ENCODE peak calls at places on chromosome 16, in six cellular contexts. L is left lung, J is ascending aorta, K is lower lobe of right lung, T is brain microvascular endothelial cell, Q is right atrium auricular region. U is an unnamed sample. For H3K36me3, the result is how much of the 10 kb centered on the place peaks cover.

GRCh38 chr16:12390644-12391043 is 413.0 kb downstream of the CPPED1 start:
- DNase-seq in K (no peak), L (no peak), Q (no peak), T (peak), J (no peak), U (no peak)

GRCh38 chr16:3960049-3960809 is 79.7 kb upstream of the CREBBP start:
- DNase-seq in L (no peak), T (peak), K (no peak), J (no peak), Q (no peak), U (no peak)

GRCh38 chr16:57475711-57476339 is 10.5 kb downstream of the DOK4 start:
- DNase-seq in K (peak), T (peak), J (no peak), Q (no peak), L (peak), U (no peak)

GRCh38 chr16:10552998-10553491 is 27.4 kb downstream of the EMP2 start:
- DNase-seq in T (peak), K (peak), J (peak), Q (peak), L (no peak), U (no peak)

GRCh38 chr16:66474750-66475199 is 47.7 kb downstream of the BEAN1 start:
- DNase-seq in Q (no peak), K (no peak), J (no peak), T (no peak), L (no peak), U (no peak)

GRCh38 chr16:86952769-86953168 is 364.4 kb downstream of the C16orf95 start:
- DNase-seq in Q (no peak), T (no peak), J (no peak), L (no peak), K (no peak), U (no peak)

GRCh38 chr16:28218109-28218508 is 6.3 kb upstream of the XPO6 start:
- DNase-seq in L (no peak), K (no peak), T (peak), Q (no peak), J (no peak), U (no peak)

GRCh38 chr16:57694556-57695377 is at the start of gene DRC7:
- DNase-seq in Q (no peak), J (no peak), K (no peak), L (no peak), T (peak), U (no peak)

GRCh38 chr16:27224741-27225300 is 21.5 kb downstream of the KDM8 start:
- DNase-seq in J (no peak), T (no peak), K (peak), Q (no peak), L (peak), U (no peak)

GRCh38 chr16:53159781-53160436 is 105.1 kb downstream of the CHD9 start:
- DNase-seq in T (peak), Q (no peak), L (no peak), J (no peak), K (no peak), U (no peak)

GRCh38 chr16:66278111-66278531 is 88.4 kb upstream of the CDH5 start:
- DNase-seq in J (no peak), K (peak), Q (no peak), L (no peak), T (no peak), U (peak)

GRCh38 chr16:84883301-84883700 is 63.5 kb downstream of the CRISPLD2 start:
- DNase-seq in J (no peak), L (no peak), T (no peak), Q (peak), K (no peak), U (no peak)

GRCh38 chr16:28003923-28004322 is 59.6 kb downstream of the GSG1L start:
- DNase-seq in L (no peak), K (no peak), J (no peak), T (no peak), Q (no peak), U (no peak)

GRCh38 chr16:4433228-4433627 is 7.6 kb downstream of the DNAJA3 start:
- DNase-seq in T (no peak), K (no peak), Q (no peak), L (no peak), J (no peak), U (no peak)

GRCh38 chr16:66516808-66517585 is 32.9 kb downstream of the TK2 start:
- DNase-seq in T (peak), Q (peak), J (peak), K (peak), L (peak), U (peak)

GRCh38 chr16:21565816-21566669 is 33.3 kb upstream of the METTL9 start:
- DNase-seq in K (no peak), L (peak), T (no peak), J (no peak), Q (peak), U (peak)

DNA sequence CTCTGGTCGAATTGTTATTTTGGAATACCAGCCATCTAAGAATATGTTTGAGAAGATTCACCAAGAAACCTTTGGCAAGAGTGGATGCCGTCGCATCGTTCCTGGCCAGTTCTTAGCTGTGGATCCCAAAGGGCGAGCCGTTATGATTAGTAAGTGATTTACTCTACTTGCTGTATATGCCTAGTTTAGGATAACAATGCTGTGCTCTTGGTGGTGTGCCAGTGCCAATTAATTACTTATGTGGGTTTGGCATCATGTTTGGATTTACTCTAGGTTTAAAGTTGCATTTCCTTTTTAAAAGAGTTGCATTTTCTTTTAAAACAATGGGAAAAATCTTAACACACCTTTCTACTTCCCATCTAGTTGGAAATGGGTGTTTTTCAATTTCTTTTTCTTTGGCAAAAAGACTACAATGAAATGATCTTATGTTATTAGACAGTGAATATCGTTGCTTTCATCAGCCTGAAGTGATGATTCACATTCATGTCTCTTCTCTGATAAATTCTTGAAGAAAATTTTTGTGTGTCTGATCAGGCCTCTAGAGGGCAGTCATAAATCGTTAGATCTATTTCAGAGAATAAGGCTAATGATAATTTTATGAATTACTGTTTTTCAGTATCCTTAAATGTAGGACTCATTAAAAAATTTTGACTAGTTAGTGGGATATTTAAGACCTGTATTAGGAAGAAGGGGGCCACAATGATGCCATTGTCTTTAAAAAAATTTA is 5.6 kb downstream of the SF3B3 start:
- DNase-seq in L (no peak), J (no peak), Q (no peak), K (no peak), T (peak), U (no peak)
- TF ChIP-seq CTCF in L (peak), J (peak), Q (peak), K (peak), T (peak), U (peak)

DNA sequence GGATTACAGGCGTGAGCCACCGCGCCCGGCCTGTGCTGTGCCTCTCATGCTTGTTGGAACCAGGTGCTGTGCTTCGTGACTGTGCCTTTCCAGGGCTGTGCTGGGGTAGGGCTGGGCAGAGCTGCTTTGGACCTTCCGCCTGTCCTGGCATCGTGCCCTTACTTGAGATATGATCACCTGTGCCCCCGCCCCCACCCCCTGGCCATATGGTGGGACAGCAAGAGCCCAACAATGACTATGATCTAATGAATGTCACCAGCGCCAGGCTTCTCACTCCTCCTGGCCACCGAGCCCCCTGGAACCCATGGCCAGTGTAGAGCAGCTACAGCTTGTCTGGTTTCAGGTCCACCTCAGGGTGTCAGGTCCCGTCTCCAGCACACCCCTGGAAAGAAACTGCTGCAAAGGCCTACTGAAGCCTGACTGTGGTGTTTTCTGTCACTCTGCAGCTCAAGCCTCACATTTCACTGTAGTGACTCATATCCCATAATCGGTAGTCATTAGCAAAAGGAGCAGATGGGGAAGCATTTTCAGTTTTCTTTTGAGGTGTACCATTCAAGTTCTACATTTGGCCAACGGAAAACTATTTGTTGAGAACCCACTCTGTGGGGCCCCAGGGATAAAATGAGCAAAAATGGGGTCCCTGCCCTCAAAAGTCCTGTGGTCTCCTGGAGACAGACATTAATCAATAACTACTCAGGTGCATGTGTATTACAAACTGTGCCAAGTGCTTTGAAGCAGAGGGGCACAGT is 22.1 kb downstream of the FCSK start:
- DNase-seq in J (no peak), T (peak), Q (no peak), K (no peak), L (no peak), U (no peak)
- H3K27ac ChIP-seq in J (peak), T (peak), Q (peak), K (no peak), L (no peak), U (peak)

DNA sequence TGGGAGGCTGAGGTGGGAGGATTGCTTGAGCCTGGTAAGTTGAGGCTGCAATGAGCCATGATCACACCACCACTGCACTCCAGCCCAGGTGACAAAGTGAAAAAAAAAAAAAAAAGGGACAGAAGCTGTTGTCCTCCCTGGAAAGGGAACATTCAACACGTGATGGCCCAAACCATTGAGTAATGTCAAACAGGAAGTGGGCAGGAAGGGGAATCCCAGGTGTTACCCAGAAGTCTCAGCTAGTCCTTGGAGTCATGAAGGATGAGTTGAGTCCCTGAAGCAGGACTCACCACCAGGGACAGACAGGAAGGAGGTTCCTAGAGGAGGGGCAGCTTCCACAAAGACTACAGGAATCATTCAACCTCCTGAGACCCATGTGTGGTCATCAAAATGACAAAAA is 19.8 kb upstream of the CMIP start:
- DNase-seq in J (no peak), K (no peak), Q (no peak), L (no peak), T (no peak), U (no peak)
- H3K36me3 ChIP-seq in J (under half), K (under half), Q (under half), L (under half), T (under half), U (under half)

DNA sequence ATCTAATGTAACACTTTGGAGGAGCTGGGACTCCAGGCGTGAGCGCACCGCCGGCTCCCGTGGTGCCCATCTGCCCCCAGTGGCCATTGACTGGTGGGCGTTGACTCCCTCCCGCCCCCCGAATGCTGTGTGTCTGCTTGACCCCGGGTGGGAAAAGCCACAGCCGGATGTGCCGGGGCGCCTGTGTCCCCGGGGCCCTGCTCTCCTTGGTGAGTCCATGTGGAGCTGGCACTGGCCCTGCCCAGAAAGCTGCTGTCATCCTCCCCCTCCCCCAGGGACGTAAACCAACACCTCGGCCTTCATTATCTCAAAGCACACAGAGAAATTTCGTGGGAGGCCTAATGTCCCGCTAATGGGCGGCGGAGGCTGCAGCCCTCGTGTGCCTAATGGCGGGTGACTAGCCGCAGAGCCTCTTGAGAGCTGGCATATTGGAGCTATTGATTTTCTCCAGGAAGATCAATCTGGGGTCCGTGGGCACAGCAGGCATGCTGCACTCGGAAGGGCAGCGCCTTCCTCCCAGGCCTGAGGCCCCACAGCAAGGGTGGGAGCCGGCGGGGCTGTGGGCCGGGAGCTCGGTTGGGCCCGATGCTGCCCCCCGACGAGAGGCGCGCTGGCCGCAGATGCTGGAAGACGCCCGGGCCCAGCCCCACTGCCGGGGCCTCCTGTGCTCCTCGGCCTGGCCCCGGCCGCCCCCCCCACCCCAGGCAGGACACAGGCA is 4.0 kb upstream of the PERCC1 start:
- DNase-seq in L (no peak), Q (no peak), T (no peak), J (no peak), K (no peak), U (peak)
- TF ChIP-seq CTCF in L (no peak), Q (no peak), T (no peak), J (no peak), K (no peak), U (no peak)

DNA sequence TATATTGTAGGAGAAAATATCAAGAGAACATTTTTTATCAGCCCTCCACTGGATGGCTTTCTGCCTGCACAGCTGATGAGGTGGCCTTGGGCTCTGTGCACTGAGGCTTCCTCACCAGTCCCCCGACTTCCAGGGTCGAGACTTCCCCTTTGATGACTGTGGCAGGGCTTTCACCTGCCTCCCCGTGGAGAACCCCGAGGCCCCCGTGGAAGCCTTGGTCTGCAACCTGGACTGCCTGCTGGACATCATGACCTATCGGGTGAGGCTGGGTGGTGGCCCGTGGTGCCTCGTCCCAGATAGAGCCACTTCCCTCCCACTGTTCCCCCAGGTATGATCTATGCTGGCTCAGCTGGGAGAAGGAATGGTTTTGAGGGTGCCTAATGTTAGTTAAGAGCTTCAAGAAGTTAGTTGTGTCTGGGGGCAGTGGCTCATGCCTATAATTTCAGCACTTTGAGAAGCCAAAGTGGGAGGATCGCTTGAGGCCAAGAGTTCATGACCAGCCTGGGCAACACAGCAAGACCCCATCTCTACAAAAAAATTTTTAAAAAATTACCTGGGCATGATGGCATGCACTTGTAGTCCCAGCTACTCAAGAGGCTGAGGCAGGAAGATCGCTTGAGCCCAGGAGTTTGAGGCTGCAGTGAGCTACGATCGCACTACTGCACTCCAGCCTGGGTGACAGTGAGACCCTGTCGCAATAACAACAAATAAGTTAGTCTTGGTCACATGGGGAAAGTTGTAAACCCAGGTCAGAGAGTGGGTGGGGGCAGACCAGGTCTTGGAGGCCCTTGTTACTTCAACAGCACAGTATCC is 11.8 kb downstream of the FCSK start:
- DNase-seq in J (no peak), K (no peak), Q (no peak), L (peak), T (no peak), U (no peak)
- H3K27ac ChIP-seq in J (no peak), K (no peak), Q (no peak), L (no peak), T (no peak), U (no peak)

GRCh38 chr16:81367821-81368220 is 53.1 kb downstream of the GAN start:
- DNase-seq in K (no peak), T (no peak), Q (no peak), L (no peak), J (no peak), U (no peak)
- H3K36me3 ChIP-seq in K (half or more), T (under half), Q (under half), L (under half), J (under half), U (half or more)

U was measured in RWPE2.